ENCODE peak calls at places on chromosomes 12 and 14, in four cellular contexts. Q is H1, X is K562, D is SK-N-SH. I is an unnamed sample.

GRCh38 chr14:64938972-64939816 is 3.4 kb downstream of the GPX2 start:
- DNase-seq in Q (no peak), D (no peak), X (no peak), I (no peak)

GRCh38 chr14:28831126-28831525 is 64.5 kb downstream of the FOXG1 start:
- DNase-seq in Q (no peak), D (no peak), X (peak), I (no peak)

GRCh38 chr14:99644723-99645544 is at the start of gene HHIPL1:
- DNase-seq in Q (peak), X (no peak), D (peak), I (peak)

GRCh38 chr14:68548194-68549056 is 244.4 kb downstream of the ZFP36L1 start:
- DNase-seq in Q (peak), X (no peak), D (peak), I (no peak)

GRCh38 chr12:89243786-89244185 is 108.5 kb downstream of the DUSP6 start:
- DNase-seq in X (no peak), D (no peak), Q (no peak), I (no peak)

GRCh38 chr14:85466678-85467077 is 63.3 kb upstream of the FLRT2 start:
- DNase-seq in X (no peak), D (no peak), Q (no peak), I (no peak)

GRCh38 chr12:102956738-102957338 is 636 bp upstream of the ASCL1 start:
- DNase-seq in D (no peak), X (no peak), Q (peak), I (no peak)

GRCh38 chr12:52363111-52363679 is 4.1 kb downstream of the KRT85 start:
- DNase-seq in Q (no peak), D (no peak), X (no peak), I (no peak)

GRCh38 chr12:70598467-70599194 is 38.6 kb downstream of the PTPRB start:
- DNase-seq in D (peak), Q (no peak), X (no peak), I (no peak)

GRCh38 chr14:93012516-93013367 is 89.8 kb downstream of the CHGA start:
- DNase-seq in X (no peak), D (no peak), Q (no peak), I (no peak)

GRCh38 chr12:103647267-103647666 is 60.2 kb downstream of the STAB2 start:
- DNase-seq in X (no peak), Q (no peak), D (no peak), I (no peak)

GRCh38 chr14:95486875-95487668 is 29.4 kb downstream of the SYNE3 start:
- DNase-seq in D (no peak), X (no peak), Q (no peak), I (no peak)

GRCh38 chr14:85731198-85731597 is 201.3 kb downstream of the FLRT2 start:
- DNase-seq in Q (no peak), X (no peak), D (no peak), I (no peak)

GRCh38 chr12:29816869-29817730 is 33.4 kb upstream of the TMTC1 start:
- DNase-seq in X (no peak), D (no peak), Q (no peak), I (no peak)

GRCh38 chr12:127125607-127126259 is 1141.2 kb upstream of the TMEM132C start:
- DNase-seq in D (no peak), Q (no peak), X (peak), I (no peak)

GRCh38 chr14:22313172-22313801 is 275.7 kb downstream of the DAD1 start:
- DNase-seq in Q (no peak), X (no peak), D (no peak), I (no peak)

GRCh38 chr12:71170456-71170855 is 12.7 kb upstream of the TSPAN8 start:
- DNase-seq in Q (no peak), D (no peak), X (no peak), I (no peak)

GRCh38 chr12:106910202-106910601 is 45.5 kb upstream of the TMEM263 start:
- DNase-seq in X (no peak), Q (no peak), D (no peak), I (no peak)

DNA sequence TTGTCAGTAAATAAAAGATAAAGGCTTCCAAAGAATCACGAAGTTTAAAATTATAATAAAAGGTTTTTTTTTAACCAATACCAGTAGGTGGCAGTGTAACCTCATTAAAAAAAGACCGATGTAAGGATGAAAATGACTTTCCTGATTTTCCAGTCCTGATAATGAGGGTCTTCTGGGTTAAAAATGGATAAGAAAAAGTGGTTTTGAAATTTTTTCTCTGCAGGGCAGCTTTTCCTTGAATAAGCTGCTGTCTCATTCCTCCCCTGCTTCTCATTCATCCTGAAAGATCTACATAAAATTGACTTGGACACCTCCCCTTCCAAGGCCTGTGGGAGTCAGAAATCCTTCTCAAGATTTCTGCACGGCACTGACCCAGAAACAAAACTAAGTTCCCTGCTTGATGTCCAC is 58.9 kb upstream of the FBXO33 start:
- DNase-seq in D (peak), X (peak), Q (peak), I (no peak)
- TF ChIP-seq MAX in D (no peak), X (no peak), Q (no peak), I (no peak)

GRCh38 chr14:53542692-53543091 is 389.6 kb upstream of the DDHD1 start:
- DNase-seq in Q (no peak), D (peak), X (no peak), I (no peak)

GRCh38 chr14:53538316-53538851 is 385.3 kb upstream of the DDHD1 start:
- DNase-seq in Q (no peak), D (no peak), X (no peak), I (no peak)

GRCh38 chr14:53537421-53538315 is 384.5 kb upstream of the DDHD1 start:
- DNase-seq in X (no peak), Q (no peak), D (no peak), I (no peak)

GRCh38 chr14:53536446-53536845 is 383.3 kb upstream of the DDHD1 start:
- DNase-seq in D (no peak), X (no peak), Q (no peak), I (no peak)

DNA sequence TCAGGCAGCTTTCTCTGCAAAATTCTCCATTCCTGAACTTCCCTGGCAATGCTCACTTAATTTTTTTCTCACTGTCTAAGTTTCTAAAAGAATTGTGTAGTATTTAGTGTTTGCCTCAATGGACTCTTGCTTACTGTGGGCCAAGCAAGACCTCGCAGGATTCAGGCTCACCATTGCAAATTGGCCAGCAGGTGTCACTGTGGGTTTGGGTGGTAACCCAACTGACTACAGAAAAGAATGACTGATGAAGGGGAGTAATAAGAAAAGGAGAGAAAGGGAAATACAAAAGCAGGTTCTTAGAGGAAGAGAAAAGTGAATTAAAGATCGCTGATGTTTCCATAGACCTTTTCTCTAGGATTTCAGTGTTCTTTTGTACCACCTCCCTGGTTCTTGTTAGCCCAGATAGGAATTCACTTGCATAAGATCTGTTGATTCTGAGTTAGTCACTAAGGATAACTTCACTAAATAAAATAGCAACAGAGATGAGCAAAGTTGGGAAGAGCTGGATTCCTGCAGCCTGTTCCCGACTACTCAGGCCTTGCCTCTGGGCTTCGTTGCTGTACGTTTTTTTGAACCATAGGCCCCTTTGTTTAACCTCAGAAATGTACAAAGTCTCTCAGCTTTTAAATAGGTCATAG is 386.5 kb upstream of the DDHD1 start:
- DNase-seq in D (peak), X (peak), Q (peak), I (peak)
- TF ChIP-seq TEAD4 in D (no peak), X (no peak), Q (no peak), I (no peak)

GRCh38 chr14:67237591-67237990 is 3.6 kb upstream of the PALS1 start:
- DNase-seq in X (no peak), D (no peak), Q (no peak), I (no peak)

GRCh38 chr14:67240168-67240932 is 885 bp upstream of the PALS1 start:
- DNase-seq in Q (peak), D (peak), X (no peak), I (peak)

GRCh38 chr14:67239582-67239981 is 1.7 kb upstream of the PALS1 start:
- DNase-seq in Q (no peak), X (no peak), D (no peak), I (no peak)

GRCh38 chr14:67241416-67242362 is at the start of gene PALS1:
- DNase-seq in Q (peak), X (peak), D (peak), I (no peak)

GRCh38 chr14:67240978-67241415 is 238 bp upstream of the PALS1 start:
- DNase-seq in Q (peak), D (peak), X (peak), I (peak)
- TF ChIP-seq MAX in Q (no peak), D (peak), X (no peak), I (no peak)

DNA sequence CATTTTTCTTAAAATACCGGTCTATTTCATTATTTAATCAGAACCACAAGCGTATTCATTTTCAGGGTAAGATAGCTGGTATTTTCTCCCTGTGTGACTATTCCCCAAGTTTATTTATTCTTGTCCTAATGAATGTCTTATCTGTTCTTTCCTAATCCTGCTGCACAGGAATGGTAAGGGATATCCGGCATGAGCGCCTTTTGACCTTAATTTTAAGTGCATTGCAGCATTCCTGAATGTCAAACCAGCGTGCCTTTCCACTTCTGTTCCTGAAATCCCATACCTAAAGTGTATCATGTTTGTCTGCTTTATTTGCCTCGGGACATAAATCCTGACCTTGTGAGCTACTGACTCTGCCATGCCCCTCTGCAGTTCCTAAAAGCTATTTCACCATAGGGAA is 1713.2 kb upstream of the FLRT2 start:
- DNase-seq in X (no peak), D (no peak), Q (no peak), I (no peak)
- TF ChIP-seq TEAD4 in X (no peak), D (no peak), Q (no peak), I (no peak)

DNA sequence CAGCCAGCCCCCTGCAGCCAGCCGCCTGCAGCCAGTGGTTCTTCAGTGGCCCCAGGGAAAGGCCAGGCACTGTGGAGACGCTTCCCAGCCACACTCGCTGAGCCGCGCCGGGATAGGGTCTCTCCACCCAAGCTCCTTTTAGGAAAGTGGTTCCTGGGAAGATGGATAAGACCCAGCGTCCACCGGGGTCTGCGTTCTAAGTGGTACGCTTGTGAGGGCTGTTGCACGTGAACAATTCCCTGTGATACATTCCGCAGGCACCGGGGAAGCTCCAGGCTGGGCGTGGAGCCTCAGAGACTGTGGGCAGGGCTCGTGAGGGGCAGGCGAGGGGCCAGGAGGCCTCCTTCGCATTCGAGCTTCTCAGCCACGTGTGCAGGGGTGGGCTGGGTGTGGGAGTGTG is 48.4 kb downstream of the GALNT9 start:
- DNase-seq in X (no peak), Q (no peak), D (no peak), I (peak)
- TF ChIP-seq MAX in X (no peak), Q (no peak), D (no peak), I (no peak)

I was measured in WTC11.